ENCODE peak calls at places on chromosomes 5 and 9, in seven cellular contexts. One of them, this sample, is unnamed.

GRCh38 chr5:10457682-10458574 is 16.2 kb downstream of the ROPN1L start:
- DNase-seq in brain microvascular endothelial cell: no peak
- DNase-seq in PC-9: peak; percentile 43
- DNase-seq in right lobe of liver: no peak
- DNase-seq in tibial nerve: no peak
- DNase-seq in fibroblast of mammary gland: peak; percentile 49
- DNase-seq in A673: no peak
- DNase-seq in this sample: no peak

GRCh38 chr5:111668713-111669112 is 88.3 kb downstream of the NREP start:
- DNase-seq in brain microvascular endothelial cell: peak; percentile 51
- DNase-seq in PC-9: no peak
- DNase-seq in right lobe of liver: no peak
- DNase-seq in tibial nerve: no peak
- DNase-seq in fibroblast of mammary gland: peak; percentile 74
- DNase-seq in A673: no peak
- DNase-seq in this sample: no peak

GRCh38 chr9:4832786-4833579 is 40.2 kb downstream of the RCL1 start:
- DNase-seq in brain microvascular endothelial cell: peak; percentile 98
- DNase-seq in PC-9: peak; percentile 3
- DNase-seq in right lobe of liver: no peak
- DNase-seq in tibial nerve: no peak
- DNase-seq in fibroblast of mammary gland: peak; percentile 100
- DNase-seq in A673: no peak
- DNase-seq in this sample: no peak

GRCh38 chr5:77993799-77994318 is 217.7 kb upstream of the TBCA start:
- DNase-seq in brain microvascular endothelial cell: no peak
- DNase-seq in PC-9: no peak
- DNase-seq in right lobe of liver: no peak
- DNase-seq in tibial nerve: no peak
- DNase-seq in fibroblast of mammary gland: no peak
- DNase-seq in A673: no peak
- DNase-seq in this sample: no peak

GRCh38 chr9:105656131-105656921 is 5.9 kb upstream of the TAL2 start:
- DNase-seq in brain microvascular endothelial cell: no peak
- DNase-seq in PC-9: no peak
- DNase-seq in right lobe of liver: peak; percentile 55
- DNase-seq in tibial nerve: no peak
- DNase-seq in fibroblast of mammary gland: no peak
- DNase-seq in A673: peak; percentile 15
- DNase-seq in this sample: no peak

GRCh38 chr5:7391215-7391614 is 4.7 kb upstream of the ADCY2 start:
- DNase-seq in brain microvascular endothelial cell: no peak
- DNase-seq in PC-9: no peak
- DNase-seq in right lobe of liver: no peak
- DNase-seq in tibial nerve: no peak
- DNase-seq in fibroblast of mammary gland: no peak
- DNase-seq in A673: peak; percentile 17
- DNase-seq in this sample: no peak

GRCh38 chr9:29514862-29515261 is 1941.6 kb upstream of the C9orf72 start:
- DNase-seq in brain microvascular endothelial cell: no peak
- DNase-seq in PC-9: no peak
- DNase-seq in right lobe of liver: no peak
- DNase-seq in tibial nerve: no peak
- DNase-seq in fibroblast of mammary gland: no peak
- DNase-seq in A673: no peak
- DNase-seq in this sample: no peak

GRCh38 chr5:10431408-10431807 is 10.3 kb upstream of the ROPN1L start:
- DNase-seq in brain microvascular endothelial cell: no peak
- DNase-seq in PC-9: no peak
- DNase-seq in right lobe of liver: no peak
- DNase-seq in tibial nerve: no peak
- DNase-seq in fibroblast of mammary gland: no peak
- DNase-seq in A673: no peak
- DNase-seq in this sample: no peak

GRCh38 chr5:80376557-80376956 is 31.3 kb upstream of the ZFYVE16 start:
- DNase-seq in brain microvascular endothelial cell: no peak
- DNase-seq in PC-9: no peak
- DNase-seq in right lobe of liver: no peak
- DNase-seq in tibial nerve: no peak
- DNase-seq in fibroblast of mammary gland: no peak
- DNase-seq in A673: no peak
- DNase-seq in this sample: no peak

GRCh38 chr9:115099891-115100290 is 18.1 kb downstream of the TNC start:
- DNase-seq in brain microvascular endothelial cell: no peak
- DNase-seq in PC-9: no peak
- DNase-seq in right lobe of liver: no peak
- DNase-seq in tibial nerve: no peak
- DNase-seq in fibroblast of mammary gland: no peak
- DNase-seq in A673: no peak
- DNase-seq in this sample: no peak

GRCh38 chr5:68169898-68170297 is 45.7 kb upstream of the PIK3R1 start:
- DNase-seq in brain microvascular endothelial cell: no peak
- DNase-seq in PC-9: no peak
- DNase-seq in right lobe of liver: no peak
- DNase-seq in tibial nerve: no peak
- DNase-seq in fibroblast of mammary gland: peak; percentile 28
- DNase-seq in A673: no peak
- DNase-seq in this sample: no peak

GRCh38 chr5:15746833-15747232 is 246.9 kb downstream of the FBXL7 start:
- DNase-seq in brain microvascular endothelial cell: no peak
- DNase-seq in PC-9: no peak
- DNase-seq in right lobe of liver: no peak
- DNase-seq in tibial nerve: no peak
- DNase-seq in fibroblast of mammary gland: no peak
- DNase-seq in A673: no peak
- DNase-seq in this sample: no peak

GRCh38 chr9:130448035-130448624 is 3.4 kb downstream of the ASS1 start:
- DNase-seq in brain microvascular endothelial cell: no peak
- DNase-seq in PC-9: peak; percentile 20
- DNase-seq in right lobe of liver: peak; percentile 62
- DNase-seq in tibial nerve: no peak
- DNase-seq in fibroblast of mammary gland: peak; percentile 31
- DNase-seq in A673: peak; percentile 55
- DNase-seq in this sample: no peak

DNA sequence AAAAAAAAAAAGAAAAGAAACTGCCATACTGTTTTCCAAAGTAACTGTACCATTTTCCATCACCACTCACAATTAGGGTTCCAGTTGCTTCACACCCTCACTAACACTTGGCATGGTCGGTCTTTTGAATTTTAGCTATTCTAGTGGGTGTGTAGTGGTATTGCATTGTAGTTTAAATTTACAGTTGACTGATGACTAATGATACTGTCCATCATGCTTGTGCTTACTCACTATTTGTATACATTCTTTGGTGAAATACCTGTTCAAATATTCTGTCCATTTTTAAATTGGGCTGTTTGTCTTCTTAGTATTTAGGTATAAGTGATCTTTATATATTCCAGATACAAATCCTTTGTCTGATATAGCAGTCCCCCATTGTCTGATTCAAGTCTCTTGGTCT is 36.2 kb upstream of the ZNF169 start:
- DNase-seq in brain microvascular endothelial cell: no peak
- DNase-seq in PC-9: no peak
- DNase-seq in right lobe of liver: no peak
- DNase-seq in tibial nerve: no peak
- DNase-seq in fibroblast of mammary gland: no peak
- DNase-seq in A673: no peak
- DNase-seq in this sample: no peak
- TF ChIP-seq CTCF in brain microvascular endothelial cell: no peak
- TF ChIP-seq CTCF in PC-9: no peak
- TF ChIP-seq CTCF in right lobe of liver: no peak
- TF ChIP-seq CTCF in tibial nerve: no peak
- TF ChIP-seq CTCF in fibroblast of mammary gland: no peak
- TF ChIP-seq CTCF in A673: no peak
- TF ChIP-seq CTCF in this sample: no peak

GRCh38 chr5:139693676-139694364 is 45.7 kb downstream of the CXXC5 start:
- DNase-seq in brain microvascular endothelial cell: no peak
- DNase-seq in PC-9: no peak
- DNase-seq in right lobe of liver: no peak
- DNase-seq in tibial nerve: no peak
- DNase-seq in fibroblast of mammary gland: no peak
- DNase-seq in A673: no peak
- DNase-seq in this sample: no peak
- TF ChIP-seq CTCF in brain microvascular endothelial cell: peak; percentile 8
- TF ChIP-seq CTCF in PC-9: no peak
- TF ChIP-seq CTCF in right lobe of liver: no peak
- TF ChIP-seq CTCF in tibial nerve: no peak
- TF ChIP-seq CTCF in fibroblast of mammary gland: no peak
- TF ChIP-seq CTCF in A673: no peak
- TF ChIP-seq CTCF in this sample: no peak

DNA sequence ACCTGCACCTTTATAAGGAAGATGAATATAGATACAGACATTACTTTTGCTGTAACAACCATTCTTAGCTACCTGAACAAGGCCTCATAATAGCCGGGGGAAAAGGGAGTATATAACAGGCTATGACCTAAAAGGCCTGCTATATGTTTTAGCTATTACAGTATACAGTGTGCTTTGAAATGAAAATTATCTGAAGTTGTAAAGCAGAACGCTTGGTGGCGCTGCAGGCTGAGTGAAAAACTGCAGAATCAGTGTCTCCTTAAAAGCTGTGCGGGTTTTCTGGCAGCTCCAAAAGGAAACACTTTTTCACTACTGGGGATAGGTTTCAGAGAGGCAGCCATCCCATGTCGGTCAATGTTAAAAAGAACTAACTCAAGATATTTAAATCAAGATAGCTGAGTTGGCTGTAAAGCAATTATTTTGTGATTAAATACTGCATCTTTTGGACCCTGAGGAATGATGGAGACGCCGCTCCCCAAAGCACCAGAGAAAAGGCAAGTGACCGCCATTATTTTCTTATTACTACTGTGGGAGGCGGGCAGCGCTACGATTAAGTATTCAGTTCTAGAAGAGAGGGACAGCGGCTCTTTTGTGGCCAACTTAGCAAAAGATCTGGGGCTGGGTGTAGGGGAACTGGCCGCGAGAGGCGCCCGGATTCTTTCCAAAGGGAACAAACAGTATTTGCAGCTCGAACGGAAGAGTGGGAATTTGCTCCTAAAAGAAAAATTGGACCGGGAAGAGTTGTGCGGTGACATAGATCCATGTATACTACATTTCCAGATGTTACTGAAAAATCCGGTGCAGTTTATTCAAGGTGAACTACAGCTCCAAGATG is 5.9 kb downstream of the PCDHB6 start:
- DNase-seq in brain microvascular endothelial cell: no peak
- DNase-seq in PC-9: no peak
- DNase-seq in right lobe of liver: no peak
- DNase-seq in tibial nerve: no peak
- DNase-seq in fibroblast of mammary gland: no peak
- DNase-seq in A673: peak; percentile 65
- DNase-seq in this sample: no peak
- TF ChIP-seq CTCF in brain microvascular endothelial cell: no peak
- TF ChIP-seq CTCF in PC-9: peak; percentile 40
- TF ChIP-seq CTCF in right lobe of liver: no peak
- TF ChIP-seq CTCF in tibial nerve: no peak
- TF ChIP-seq CTCF in fibroblast of mammary gland: no peak
- TF ChIP-seq CTCF in A673: peak; percentile 72
- TF ChIP-seq CTCF in this sample: no peak

GRCh38 chr5:131812371-131813160 is 15.7 kb upstream of the FNIP1 start:
- DNase-seq in brain microvascular endothelial cell: no peak
- DNase-seq in PC-9: no peak
- DNase-seq in right lobe of liver: no peak
- DNase-seq in tibial nerve: no peak
- DNase-seq in fibroblast of mammary gland: peak; percentile 24
- DNase-seq in A673: no peak
- DNase-seq in this sample: no peak

GRCh38 chr5:131814990-131815389 is 18.2 kb upstream of the FNIP1 start:
- DNase-seq in brain microvascular endothelial cell: peak; percentile 88
- DNase-seq in PC-9: peak; percentile 21
- DNase-seq in right lobe of liver: no peak
- DNase-seq in tibial nerve: no peak
- DNase-seq in fibroblast of mammary gland: peak; percentile 78
- DNase-seq in A673: peak; percentile 71
- DNase-seq in this sample: no peak

GRCh38 chr5:131810510-131811249 is 13.9 kb upstream of the FNIP1 start:
- DNase-seq in brain microvascular endothelial cell: no peak
- DNase-seq in PC-9: no peak
- DNase-seq in right lobe of liver: no peak
- DNase-seq in tibial nerve: no peak
- DNase-seq in fibroblast of mammary gland: peak; percentile 25
- DNase-seq in A673: peak; percentile 8
- DNase-seq in this sample: no peak
- TF ChIP-seq CTCF in brain microvascular endothelial cell: peak; percentile 53
- TF ChIP-seq CTCF in PC-9: peak; percentile 39
- TF ChIP-seq CTCF in right lobe of liver: peak; percentile 36
- TF ChIP-seq CTCF in tibial nerve: no peak
- TF ChIP-seq CTCF in fibroblast of mammary gland: peak; percentile 31
- TF ChIP-seq CTCF in A673: peak; percentile 12
- TF ChIP-seq CTCF in this sample: peak; percentile 16

GRCh38 chr9:133950206-133950915 is 41.8 kb downstream of the VAV2 start:
- DNase-seq in brain microvascular endothelial cell: peak; percentile 32
- DNase-seq in PC-9: no peak
- DNase-seq in right lobe of liver: peak; percentile 35
- DNase-seq in tibial nerve: no peak
- DNase-seq in fibroblast of mammary gland: no peak
- DNase-seq in A673: no peak
- DNase-seq in this sample: no peak

GRCh38 chr9:133950916-133951231 is 41.2 kb downstream of the VAV2 start:
- DNase-seq in brain microvascular endothelial cell: no peak
- DNase-seq in PC-9: no peak
- DNase-seq in right lobe of liver: no peak
- DNase-seq in tibial nerve: no peak
- DNase-seq in fibroblast of mammary gland: no peak
- DNase-seq in A673: no peak
- DNase-seq in this sample: no peak

GRCh38 chr9:133949486-133950061 is 42.5 kb downstream of the VAV2 start:
- DNase-seq in brain microvascular endothelial cell: no peak
- DNase-seq in PC-9: no peak
- DNase-seq in right lobe of liver: peak; percentile 49
- DNase-seq in tibial nerve: no peak
- DNase-seq in fibroblast of mammary gland: no peak
- DNase-seq in A673: no peak
- DNase-seq in this sample: no peak

GRCh38 chr9:133952598-133953550 is 39.2 kb downstream of the VAV2 start:
- DNase-seq in brain microvascular endothelial cell: no peak
- DNase-seq in PC-9: no peak
- DNase-seq in right lobe of liver: peak; percentile 48
- DNase-seq in tibial nerve: no peak
- DNase-seq in fibroblast of mammary gland: no peak
- DNase-seq in A673: no peak
- DNase-seq in this sample: no peak

GRCh38 chr9:133951265-133951664 is 40.9 kb downstream of the VAV2 start:
- DNase-seq in brain microvascular endothelial cell: no peak
- DNase-seq in PC-9: no peak
- DNase-seq in right lobe of liver: peak; percentile 43
- DNase-seq in tibial nerve: no peak
- DNase-seq in fibroblast of mammary gland: no peak
- DNase-seq in A673: no peak
- DNase-seq in this sample: no peak
- TF ChIP-seq CTCF in brain microvascular endothelial cell: no peak
- TF ChIP-seq CTCF in PC-9: no peak
- TF ChIP-seq CTCF in right lobe of liver: no peak
- TF ChIP-seq CTCF in tibial nerve: no peak
- TF ChIP-seq CTCF in fibroblast of mammary gland: no peak
- TF ChIP-seq CTCF in A673: no peak
- TF ChIP-seq CTCF in this sample: no peak